ENCODE peak calls at places on chromosome 7, in nine cellular contexts. E is T-helper 17 cell, R is memory B cell, X is BE2C, N is HTR-8/SVneo, H is Caco-2, K is GM20000, I is GM12891, G is substantia nigra. C is an unnamed sample.

GRCh38 chr7:118109607-118110006 is 74.4 kb upstream of the LSM8 start:
- DNase-seq in G (no peak), I (no peak), X (no peak), R (no peak), N (no peak), E (no peak), H (no peak), K (no peak), C (no peak)

GRCh38 chr7:39700932-39701331 is 77.6 kb downstream of the RALA start:
- DNase-seq in E (no peak), N (no peak), K (no peak), G (peak), X (no peak), H (no peak), I (no peak), R (no peak), C (no peak)

GRCh38 chr7:124318716-124319115 is 285.8 kb upstream of the TMEM229A start:
- DNase-seq in G (no peak), N (no peak), H (no peak), I (no peak), K (no peak), R (no peak), E (no peak), X (no peak), C (no peak)

GRCh38 chr7:140159487-140159886 is 17.3 kb downstream of the KDM7A start:
- DNase-seq in E (no peak), H (no peak), G (no peak), N (no peak), I (no peak), K (no peak), X (no peak), R (no peak), C (peak)

GRCh38 chr7:148884299-148885022 is 370 bp upstream of the EZH2 start:
- DNase-seq in K (peak), H (peak), R (peak), X (peak), N (peak), I (peak), E (peak), G (peak), C (no peak)

GRCh38 chr7:129043012-129043411 is 11.9 kb downstream of the TNPO3 start:
- DNase-seq in G (no peak), X (no peak), E (no peak), I (no peak), N (no peak), H (no peak), R (no peak), K (no peak), C (no peak)

GRCh38 chr7:80542398-80542797 is 30.5 kb upstream of the GNAT3 start:
- DNase-seq in H (no peak), E (no peak), R (no peak), K (no peak), G (no peak), N (no peak), X (no peak), I (no peak), C (peak)

GRCh38 chr7:152202056-152202455 is 176.6 kb downstream of the GALNT11 start:
- DNase-seq in R (no peak), G (no peak), E (no peak), N (no peak), H (no peak), K (no peak), X (no peak), I (no peak), C (peak)

GRCh38 chr7:39741942-39742623 is 118.7 kb downstream of the RALA start:
- DNase-seq in N (no peak), K (no peak), E (peak), R (peak), I (no peak), H (no peak), X (peak), G (peak), C (no peak)

GRCh38 chr7:84614821-84615506 is 420.4 kb upstream of the SEMA3A start:
- DNase-seq in H (no peak), R (no peak), K (no peak), I (no peak), G (no peak), N (no peak), E (no peak), X (no peak), C (no peak)

GRCh38 chr7:132116369-132116768 is 459.9 kb downstream of the PLXNA4 start:
- DNase-seq in E (no peak), G (no peak), R (no peak), K (no peak), X (no peak), I (no peak), H (no peak), N (peak), C (no peak)